ENCODE peak calls at places on chromosomes 5 and 9, in seven cellular contexts. One of them, this sample, is unnamed.

GRCh38 chr5:151174612-151175101 is 17.1 kb upstream of the ANXA6 start:
- DNase-seq in A549: no peak
- DNase-seq in memory B cell: no peak
- DNase-seq in substantia nigra: no peak
- DNase-seq in NCI-H1417 treated with DMSO at 0.1 percent for 48 hours: no peak
- DNase-seq in T-helper 1 cell: no peak
- DNase-seq in activated T-cell treated with anti-CD3 and anti-CD28 coated beads for 1 hour: no peak
- DNase-seq in this sample: no peak

GRCh38 chr9:126239515-126239914 is 87.1 kb upstream of the MVB12B start:
- DNase-seq in A549: no peak
- DNase-seq in memory B cell: no peak
- DNase-seq in substantia nigra: no peak
- DNase-seq in NCI-H1417 treated with DMSO at 0.1 percent for 48 hours: no peak
- DNase-seq in T-helper 1 cell: no peak
- DNase-seq in activated T-cell treated with anti-CD3 and anti-CD28 coated beads for 1 hour: no peak
- DNase-seq in this sample: no peak

GRCh38 chr5:37571974-37572373 is 192.9 kb downstream of the WDR70 start:
- DNase-seq in A549: no peak
- DNase-seq in memory B cell: no peak
- DNase-seq in substantia nigra: no peak
- DNase-seq in NCI-H1417 treated with DMSO at 0.1 percent for 48 hours: no peak
- DNase-seq in T-helper 1 cell: no peak
- DNase-seq in activated T-cell treated with anti-CD3 and anti-CD28 coated beads for 1 hour: no peak
- DNase-seq in this sample: no peak

GRCh38 chr5:142798099-142798768 is 28.1 kb downstream of the ARHGAP26 start:
- DNase-seq in A549: no peak
- DNase-seq in memory B cell: no peak
- DNase-seq in substantia nigra: no peak
- DNase-seq in NCI-H1417 treated with DMSO at 0.1 percent for 48 hours: no peak
- DNase-seq in T-helper 1 cell: no peak
- DNase-seq in activated T-cell treated with anti-CD3 and anti-CD28 coated beads for 1 hour: no peak
- DNase-seq in this sample: no peak

GRCh38 chr5:1183424-1184162 is 17.8 kb upstream of the SLC6A19 start:
- DNase-seq in A549: no peak
- DNase-seq in memory B cell: no peak
- DNase-seq in substantia nigra: no peak
- DNase-seq in NCI-H1417 treated with DMSO at 0.1 percent for 48 hours: no peak
- DNase-seq in T-helper 1 cell: no peak
- DNase-seq in activated T-cell treated with anti-CD3 and anti-CD28 coated beads for 1 hour: no peak
- DNase-seq in this sample: no peak

GRCh38 chr5:16787278-16787677 is 148.8 kb downstream of the MYO10 start:
- DNase-seq in A549: no peak
- DNase-seq in memory B cell: no peak
- DNase-seq in substantia nigra: no peak
- DNase-seq in NCI-H1417 treated with DMSO at 0.1 percent for 48 hours: no peak
- DNase-seq in T-helper 1 cell: no peak
- DNase-seq in activated T-cell treated with anti-CD3 and anti-CD28 coated beads for 1 hour: no peak
- DNase-seq in this sample: no peak

GRCh38 chr9:124470726-124471125 is 20.5 kb downstream of the ADGRD2 start:
- DNase-seq in A549: no peak
- DNase-seq in memory B cell: no peak
- DNase-seq in substantia nigra: no peak
- DNase-seq in NCI-H1417 treated with DMSO at 0.1 percent for 48 hours: no peak
- DNase-seq in T-helper 1 cell: no peak
- DNase-seq in activated T-cell treated with anti-CD3 and anti-CD28 coated beads for 1 hour: no peak
- DNase-seq in this sample: no peak

GRCh38 chr9:108786756-108787663 is 68.8 kb downstream of the ACTL7B start:
- DNase-seq in A549: peak; percentile 25
- DNase-seq in memory B cell: no peak
- DNase-seq in substantia nigra: no peak
- DNase-seq in NCI-H1417 treated with DMSO at 0.1 percent for 48 hours: no peak
- DNase-seq in T-helper 1 cell: no peak
- DNase-seq in activated T-cell treated with anti-CD3 and anti-CD28 coated beads for 1 hour: no peak
- DNase-seq in this sample: no peak

GRCh38 chr5:158064331-158065123 is 205.6 kb upstream of the CLINT1 start:
- DNase-seq in A549: no peak
- DNase-seq in memory B cell: no peak
- DNase-seq in substantia nigra: no peak
- DNase-seq in NCI-H1417 treated with DMSO at 0.1 percent for 48 hours: no peak
- DNase-seq in T-helper 1 cell: no peak
- DNase-seq in activated T-cell treated with anti-CD3 and anti-CD28 coated beads for 1 hour: no peak
- DNase-seq in this sample: no peak

GRCh38 chr5:58849995-58850667 is 267.3 kb downstream of the RAB3C start:
- DNase-seq in A549: peak; percentile 64
- DNase-seq in memory B cell: no peak
- DNase-seq in substantia nigra: no peak
- DNase-seq in NCI-H1417 treated with DMSO at 0.1 percent for 48 hours: no peak
- DNase-seq in T-helper 1 cell: no peak
- DNase-seq in activated T-cell treated with anti-CD3 and anti-CD28 coated beads for 1 hour: no peak
- DNase-seq in this sample: no peak

GRCh38 chr9:89418112-89418872 is 79.6 kb downstream of the SEMA4D start:
- DNase-seq in A549: no peak
- DNase-seq in memory B cell: no peak
- DNase-seq in substantia nigra: no peak
- DNase-seq in NCI-H1417 treated with DMSO at 0.1 percent for 48 hours: no peak
- DNase-seq in T-helper 1 cell: no peak
- DNase-seq in activated T-cell treated with anti-CD3 and anti-CD28 coated beads for 1 hour: no peak
- DNase-seq in this sample: no peak

GRCh38 chr5:137629646-137630045 is 106.2 kb downstream of the KLHL3 start:
- DNase-seq in A549: peak; percentile 60
- DNase-seq in memory B cell: peak; percentile 17
- DNase-seq in substantia nigra: no peak
- DNase-seq in NCI-H1417 treated with DMSO at 0.1 percent for 48 hours: peak; percentile 2
- DNase-seq in T-helper 1 cell: no peak
- DNase-seq in activated T-cell treated with anti-CD3 and anti-CD28 coated beads for 1 hour: no peak
- DNase-seq in this sample: no peak

GRCh38 chr9:113774968-113775367 is 101.1 kb upstream of the ZNF618 start:
- DNase-seq in A549: no peak
- DNase-seq in memory B cell: no peak
- DNase-seq in substantia nigra: no peak
- DNase-seq in NCI-H1417 treated with DMSO at 0.1 percent for 48 hours: no peak
- DNase-seq in T-helper 1 cell: no peak
- DNase-seq in activated T-cell treated with anti-CD3 and anti-CD28 coated beads for 1 hour: no peak
- DNase-seq in this sample: no peak

GRCh38 chr5:159915913-159916840 is at the start of gene ADRA1B:
- DNase-seq in A549: peak; percentile 76
- DNase-seq in memory B cell: peak; percentile 64
- DNase-seq in substantia nigra: peak; percentile 16
- DNase-seq in NCI-H1417 treated with DMSO at 0.1 percent for 48 hours: no peak
- DNase-seq in T-helper 1 cell: peak; percentile 25
- DNase-seq in activated T-cell treated with anti-CD3 and anti-CD28 coated beads for 1 hour: peak; percentile 15
- DNase-seq in this sample: peak; percentile 6

GRCh38 chr5:36040651-36041536 is 25.8 kb downstream of the UGT3A2 start:
- DNase-seq in A549: no peak
- DNase-seq in memory B cell: no peak
- DNase-seq in substantia nigra: no peak
- DNase-seq in NCI-H1417 treated with DMSO at 0.1 percent for 48 hours: peak; percentile 59
- DNase-seq in T-helper 1 cell: no peak
- DNase-seq in activated T-cell treated with anti-CD3 and anti-CD28 coated beads for 1 hour: no peak
- DNase-seq in this sample: no peak

GRCh38 chr9:33884856-33885701 is 68.1 kb downstream of the UBE2R2 start:
- DNase-seq in A549: no peak
- DNase-seq in memory B cell: no peak
- DNase-seq in substantia nigra: no peak
- DNase-seq in NCI-H1417 treated with DMSO at 0.1 percent for 48 hours: no peak
- DNase-seq in T-helper 1 cell: no peak
- DNase-seq in activated T-cell treated with anti-CD3 and anti-CD28 coated beads for 1 hour: no peak
- DNase-seq in this sample: no peak

GRCh38 chr5:154331924-154332323 is 113.9 kb upstream of the SAP30L start:
- DNase-seq in A549: no peak
- DNase-seq in memory B cell: no peak
- DNase-seq in substantia nigra: no peak
- DNase-seq in NCI-H1417 treated with DMSO at 0.1 percent for 48 hours: no peak
- DNase-seq in T-helper 1 cell: no peak
- DNase-seq in activated T-cell treated with anti-CD3 and anti-CD28 coated beads for 1 hour: no peak
- DNase-seq in this sample: no peak

GRCh38 chr5:154331267-154331666 is 114.5 kb upstream of the SAP30L start:
- DNase-seq in A549: no peak
- DNase-seq in memory B cell: no peak
- DNase-seq in substantia nigra: no peak
- DNase-seq in NCI-H1417 treated with DMSO at 0.1 percent for 48 hours: no peak
- DNase-seq in T-helper 1 cell: no peak
- DNase-seq in activated T-cell treated with anti-CD3 and anti-CD28 coated beads for 1 hour: no peak
- DNase-seq in this sample: no peak

GRCh38 chr5:163696270-163696887 is 191.0 kb downstream of the MAT2B start:
- DNase-seq in A549: peak; percentile 48
- DNase-seq in memory B cell: peak; percentile 31
- DNase-seq in substantia nigra: no peak
- DNase-seq in NCI-H1417 treated with DMSO at 0.1 percent for 48 hours: peak; percentile 90
- DNase-seq in T-helper 1 cell: no peak
- DNase-seq in activated T-cell treated with anti-CD3 and anti-CD28 coated beads for 1 hour: no peak
- DNase-seq in this sample: no peak

GRCh38 chr5:14172149-14172795 is 29.1 kb downstream of the TRIO start:
- DNase-seq in A549: no peak
- DNase-seq in memory B cell: no peak
- DNase-seq in substantia nigra: no peak
- DNase-seq in NCI-H1417 treated with DMSO at 0.1 percent for 48 hours: no peak
- DNase-seq in T-helper 1 cell: no peak
- DNase-seq in activated T-cell treated with anti-CD3 and anti-CD28 coated beads for 1 hour: no peak
- DNase-seq in this sample: no peak

GRCh38 chr5:177371120-177371537 is 13.1 kb upstream of the SLC34A1 start:
- DNase-seq in A549: no peak
- DNase-seq in memory B cell: no peak
- DNase-seq in substantia nigra: no peak
- DNase-seq in NCI-H1417 treated with DMSO at 0.1 percent for 48 hours: no peak
- DNase-seq in T-helper 1 cell: no peak
- DNase-seq in activated T-cell treated with anti-CD3 and anti-CD28 coated beads for 1 hour: no peak
- DNase-seq in this sample: no peak

GRCh38 chr9:6833518-6834192 is 75.9 kb downstream of the KDM4C start:
- DNase-seq in A549: peak; percentile 20
- DNase-seq in memory B cell: no peak
- DNase-seq in substantia nigra: no peak
- DNase-seq in NCI-H1417 treated with DMSO at 0.1 percent for 48 hours: no peak
- DNase-seq in T-helper 1 cell: no peak
- DNase-seq in activated T-cell treated with anti-CD3 and anti-CD28 coated beads for 1 hour: no peak
- DNase-seq in this sample: no peak

GRCh38 chr5:54159153-54159836 is 151.1 kb downstream of the ARL15 start:
- DNase-seq in A549: peak; percentile 74
- DNase-seq in memory B cell: no peak
- DNase-seq in substantia nigra: no peak
- DNase-seq in NCI-H1417 treated with DMSO at 0.1 percent for 48 hours: no peak
- DNase-seq in T-helper 1 cell: no peak
- DNase-seq in activated T-cell treated with anti-CD3 and anti-CD28 coated beads for 1 hour: no peak
- DNase-seq in this sample: no peak

GRCh38 chr9:74942801-74943200 is 9.9 kb downstream of the C9orf40 start:
- DNase-seq in A549: no peak
- DNase-seq in memory B cell: no peak
- DNase-seq in substantia nigra: no peak
- DNase-seq in NCI-H1417 treated with DMSO at 0.1 percent for 48 hours: no peak
- DNase-seq in T-helper 1 cell: no peak
- DNase-seq in activated T-cell treated with anti-CD3 and anti-CD28 coated beads for 1 hour: no peak
- DNase-seq in this sample: no peak

GRCh38 chr5:38905516-38905915 is 59.7 kb downstream of the OSMR start:
- DNase-seq in A549: no peak
- DNase-seq in memory B cell: no peak
- DNase-seq in substantia nigra: no peak
- DNase-seq in NCI-H1417 treated with DMSO at 0.1 percent for 48 hours: no peak
- DNase-seq in T-helper 1 cell: no peak
- DNase-seq in activated T-cell treated with anti-CD3 and anti-CD28 coated beads for 1 hour: no peak
- DNase-seq in this sample: no peak

GRCh38 chr5:136030956-136031611 is 2.3 kb downstream of the TGFBI start:
- DNase-seq in A549: no peak
- DNase-seq in memory B cell: no peak
- DNase-seq in substantia nigra: no peak
- DNase-seq in NCI-H1417 treated with DMSO at 0.1 percent for 48 hours: no peak
- DNase-seq in T-helper 1 cell: no peak
- DNase-seq in activated T-cell treated with anti-CD3 and anti-CD28 coated beads for 1 hour: no peak
- DNase-seq in this sample: no peak

GRCh38 chr9:126883636-126884035 is 23.2 kb downstream of the ZBTB34 start:
- DNase-seq in A549: no peak
- DNase-seq in memory B cell: no peak
- DNase-seq in substantia nigra: no peak
- DNase-seq in NCI-H1417 treated with DMSO at 0.1 percent for 48 hours: no peak
- DNase-seq in T-helper 1 cell: no peak
- DNase-seq in activated T-cell treated with anti-CD3 and anti-CD28 coated beads for 1 hour: no peak
- DNase-seq in this sample: no peak

GRCh38 chr5:96079962-96080361 is 118.3 kb upstream of the ELL2 start:
- DNase-seq in A549: no peak
- DNase-seq in memory B cell: no peak
- DNase-seq in substantia nigra: no peak
- DNase-seq in NCI-H1417 treated with DMSO at 0.1 percent for 48 hours: no peak
- DNase-seq in T-helper 1 cell: no peak
- DNase-seq in activated T-cell treated with anti-CD3 and anti-CD28 coated beads for 1 hour: no peak
- DNase-seq in this sample: no peak

GRCh38 chr9:81634437-81634836 is 54.9 kb downstream of the TLE1 start:
- DNase-seq in A549: peak; percentile 34
- DNase-seq in memory B cell: no peak
- DNase-seq in substantia nigra: no peak
- DNase-seq in NCI-H1417 treated with DMSO at 0.1 percent for 48 hours: no peak
- DNase-seq in T-helper 1 cell: no peak
- DNase-seq in activated T-cell treated with anti-CD3 and anti-CD28 coated beads for 1 hour: no peak
- DNase-seq in this sample: no peak

GRCh38 chr5:12294151-12294550 is 389.9 kb upstream of the CTNND2 start:
- DNase-seq in A549: no peak
- DNase-seq in memory B cell: no peak
- DNase-seq in substantia nigra: no peak
- DNase-seq in NCI-H1417 treated with DMSO at 0.1 percent for 48 hours: no peak
- DNase-seq in T-helper 1 cell: no peak
- DNase-seq in activated T-cell treated with anti-CD3 and anti-CD28 coated beads for 1 hour: no peak
- DNase-seq in this sample: no peak

GRCh38 chr5:180291943-180292831 is at the start of gene MAPK9:
- DNase-seq in A549: peak; percentile 76
- DNase-seq in memory B cell: peak; percentile 84
- DNase-seq in substantia nigra: peak; percentile 68
- DNase-seq in NCI-H1417 treated with DMSO at 0.1 percent for 48 hours: no peak
- DNase-seq in T-helper 1 cell: peak; percentile 87
- DNase-seq in activated T-cell treated with anti-CD3 and anti-CD28 coated beads for 1 hour: peak; percentile 80
- DNase-seq in this sample: peak; percentile 80

GRCh38 chr5:139141841-139142240 is 56.3 kb downstream of the SIL1 start:
- DNase-seq in A549: no peak
- DNase-seq in memory B cell: no peak
- DNase-seq in substantia nigra: no peak
- DNase-seq in NCI-H1417 treated with DMSO at 0.1 percent for 48 hours: no peak
- DNase-seq in T-helper 1 cell: no peak
- DNase-seq in activated T-cell treated with anti-CD3 and anti-CD28 coated beads for 1 hour: no peak
- DNase-seq in this sample: no peak

GRCh38 chr5:126438871-126439270 is 15.7 kb downstream of the GRAMD2B start:
- DNase-seq in A549: no peak
- DNase-seq in memory B cell: no peak
- DNase-seq in substantia nigra: no peak
- DNase-seq in NCI-H1417 treated with DMSO at 0.1 percent for 48 hours: no peak
- DNase-seq in T-helper 1 cell: no peak
- DNase-seq in activated T-cell treated with anti-CD3 and anti-CD28 coated beads for 1 hour: no peak
- DNase-seq in this sample: no peak